ENCODE peak calls at places on chromosomes 1 and 21, in eight cellular contexts. Q is A549, Z is tibial nerve, T is aorta, C is stomach, F is body of pancreas, P is SK-N-SH, M is lower lobe of right lung. J is an unnamed sample.

GRCh38 chr1:222926566-222926965 is 111.7 kb downstream of the DISP1 start:
- DNase-seq in Q (no peak), Z (no peak), T (no peak), C (no peak), F (no peak), P (no peak), M (no peak), J (no peak)

GRCh38 chr1:89352421-89352820 is 11.4 kb upstream of the GBP6 start:
- DNase-seq in Q (no peak), Z (no peak), T (no peak), C (no peak), F (no peak), P (no peak), M (no peak), J (no peak)

GRCh38 chr21:29166853-29167252 is 36.4 kb downstream of the MAP3K7CL start:
- DNase-seq in Q (no peak), Z (no peak), T (no peak), C (no peak), F (no peak), P (no peak), M (no peak), J (no peak)

GRCh38 chr1:8424539-8425116 is 106.7 kb downstream of the SLC45A1 start:
- DNase-seq in Q (no peak), Z (no peak), T (peak), C (peak), F (peak), P (no peak), M (peak), J (peak)

GRCh38 chr1:212951058-212951923 is 950 bp downstream of the VASH2 start:
- DNase-seq in Q (no peak), Z (no peak), T (no peak), C (no peak), F (no peak), P (peak), M (no peak), J (no peak)

GRCh38 chr1:87794788-87795614 is 466.3 kb downstream of the LMO4 start:
- DNase-seq in Q (peak), Z (no peak), T (no peak), C (no peak), F (peak), P (no peak), M (no peak), J (peak)

GRCh38 chr1:21842606-21843162 is 30.6 kb downstream of the LDLRAD2 start:
- DNase-seq in Q (no peak), Z (no peak), T (no peak), C (no peak), F (no peak), P (no peak), M (peak), J (no peak)

GRCh38 chr1:82991569-82991968 is 1007.4 kb downstream of the TTLL7 start:
- DNase-seq in Q (no peak), Z (no peak), T (no peak), C (no peak), F (no peak), P (no peak), M (no peak), J (no peak)

GRCh38 chr1:244369256-244370057 is 82.3 kb downstream of the ADSS2 start:
- DNase-seq in Q (no peak), Z (no peak), T (no peak), C (peak), F (no peak), P (no peak), M (no peak), J (peak)

GRCh38 chr1:111980684-111981083 is 8.8 kb downstream of the KCND3 start:
- DNase-seq in Q (no peak), Z (no peak), T (no peak), C (no peak), F (no peak), P (no peak), M (no peak), J (no peak)

GRCh38 chr1:79920970-79921669 is 914.6 kb upstream of the ADGRL4 start:
- DNase-seq in Q (no peak), Z (no peak), T (no peak), C (no peak), F (no peak), P (no peak), M (no peak), J (no peak)

GRCh38 chr1:53589043-53589887 is 130.1 kb downstream of the DMRTB1 start:
- DNase-seq in Q (no peak), Z (no peak), T (peak), C (peak), F (no peak), P (peak), M (no peak), J (no peak)

DNA sequence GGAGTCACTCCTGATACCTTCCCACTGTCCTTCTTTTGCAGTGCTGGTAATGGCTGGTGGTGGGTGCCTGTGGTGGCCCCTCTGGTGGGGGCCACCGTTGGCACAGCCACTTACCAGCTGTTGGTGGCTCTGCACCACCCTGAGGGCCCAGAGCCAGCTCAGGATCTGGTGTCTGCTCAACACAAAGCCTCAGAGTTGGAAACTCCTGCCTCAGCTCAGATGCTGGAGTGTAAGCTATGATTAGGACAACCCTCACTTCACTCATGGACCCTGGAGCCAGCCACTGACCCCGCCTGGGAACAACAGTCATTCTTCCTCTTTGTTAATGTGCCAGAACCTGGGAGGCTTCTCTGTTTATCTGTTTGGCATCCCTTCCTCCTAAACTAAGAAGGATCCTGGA is 1.1 kb upstream of the ATP8B2 start:
- DNase-seq in Q (no peak), Z (no peak), T (no peak), C (no peak), F (no peak), P (no peak), M (no peak), J (no peak)
- H3K4me3 ChIP-seq in Q (no peak), Z (peak), T (no peak), C (peak), F (no peak), P (peak), M (peak), J (no peak)

GRCh38 chr1:245997471-245998258 is 509.4 kb downstream of the SMYD3 start:
- DNase-seq in Q (no peak), Z (no peak), T (no peak), C (peak), F (peak), P (no peak), M (no peak), J (no peak)
- H3K4me3 ChIP-seq in Q (no peak), Z (no peak), T (no peak), C (no peak), F (no peak), P (no peak), M (no peak), J (no peak)

GRCh38 chr1:44822981-44823451 is 14.7 kb downstream of the BTBD19 start:
- DNase-seq in Q (no peak), Z (no peak), T (no peak), C (no peak), F (no peak), P (no peak), M (no peak), J (no peak)

GRCh38 chr1:44822131-44822701 is 13.9 kb downstream of the BTBD19 start:
- DNase-seq in Q (no peak), Z (no peak), T (peak), C (no peak), F (no peak), P (no peak), M (no peak), J (no peak)

GRCh38 chr1:44820328-44820944 is 12.1 kb downstream of the BTBD19 start:
- DNase-seq in Q (no peak), Z (no peak), T (peak), C (no peak), F (no peak), P (no peak), M (no peak), J (no peak)

GRCh38 chr1:44819594-44820327 is 11.4 kb downstream of the BTBD19 start:
- DNase-seq in Q (peak), Z (peak), T (peak), C (peak), F (peak), P (peak), M (peak), J (peak)

GRCh38 chr1:44820945-44821715 is 12.8 kb downstream of the BTBD19 start:
- DNase-seq in Q (no peak), Z (no peak), T (peak), C (no peak), F (no peak), P (no peak), M (peak), J (no peak)
- H3K4me3 ChIP-seq in Q (no peak), Z (peak), T (no peak), C (peak), F (no peak), P (no peak), M (peak), J (peak)

DNA sequence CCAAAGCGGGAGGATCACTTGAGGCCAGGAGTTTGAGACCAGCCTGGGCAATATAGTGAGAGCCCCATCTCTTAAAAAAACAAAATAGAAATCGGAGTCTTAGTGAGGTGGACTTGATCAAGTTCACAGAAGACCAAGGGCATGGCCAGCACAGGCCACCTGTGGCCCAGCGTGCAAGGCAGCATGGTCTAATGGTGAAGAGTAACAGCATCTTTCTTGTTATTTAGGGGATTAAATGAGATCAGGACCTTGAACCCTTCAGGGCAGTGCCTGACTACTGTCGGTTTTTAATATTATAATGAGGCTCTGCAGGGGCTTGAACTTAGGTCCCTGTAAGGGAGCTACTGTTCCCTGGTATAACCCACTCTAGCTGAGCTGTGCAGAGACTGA is 38.5 kb downstream of the EIF2D start:
- DNase-seq in Q (no peak), Z (no peak), T (no peak), C (no peak), F (no peak), P (no peak), M (no peak), J (no peak)
- H3K4me3 ChIP-seq in Q (no peak), Z (no peak), T (no peak), C (no peak), F (no peak), P (no peak), M (no peak), J (no peak)

DNA sequence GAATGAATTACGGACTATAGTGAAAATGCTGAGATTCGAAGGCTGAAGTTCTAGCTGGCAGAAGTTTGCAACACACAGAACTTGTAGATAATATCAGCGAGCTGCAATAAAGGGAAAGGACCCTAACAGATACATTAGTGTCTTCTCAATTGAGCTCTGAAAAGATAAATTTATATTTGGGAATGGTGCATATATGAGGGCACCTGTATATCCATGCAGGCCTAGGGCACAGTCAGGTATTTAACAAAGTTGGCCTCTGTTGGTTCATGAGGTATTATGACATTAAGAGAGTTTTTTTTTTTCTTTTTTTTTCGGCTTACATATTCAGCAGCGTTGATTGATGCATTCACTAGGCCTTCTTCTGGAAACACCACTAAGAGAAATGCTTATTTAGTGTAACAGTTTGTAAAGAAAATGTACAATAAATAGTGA is 2.2 kb downstream of the NFIA start:
- DNase-seq in Q (no peak), Z (no peak), T (no peak), C (no peak), F (no peak), P (no peak), M (no peak), J (no peak)
- H3K4me3 ChIP-seq in Q (peak), Z (peak), T (peak), C (peak), F (peak), P (no peak), M (peak), J (no peak)

GRCh38 chr1:25991937-25992688 is 5.8 kb downstream of the PAFAH2 start:
- DNase-seq in Q (no peak), Z (no peak), T (no peak), C (no peak), F (no peak), P (no peak), M (no peak), J (no peak)

GRCh38 chr1:25992689-25993146 is 5.1 kb downstream of the PAFAH2 start:
- DNase-seq in Q (no peak), Z (no peak), T (no peak), C (no peak), F (no peak), P (no peak), M (no peak), J (no peak)

GRCh38 chr1:25993197-25993951 is 4.5 kb downstream of the PAFAH2 start:
- DNase-seq in Q (no peak), Z (no peak), T (no peak), C (no peak), F (no peak), P (no peak), M (no peak), J (no peak)

GRCh38 chr1:25996966-25997758 is 701 bp downstream of the PAFAH2 start:
- DNase-seq in Q (no peak), Z (no peak), T (no peak), C (no peak), F (no peak), P (peak), M (no peak), J (peak)

GRCh38 chr1:25994402-25994801 is 3.5 kb downstream of the PAFAH2 start:
- DNase-seq in Q (no peak), Z (no peak), T (no peak), C (no peak), F (no peak), P (no peak), M (no peak), J (no peak)
- H3K4me3 ChIP-seq in Q (no peak), Z (no peak), T (no peak), C (no peak), F (no peak), P (no peak), M (no peak), J (no peak)

GRCh38 chr1:150213170-150214098 is 22.5 kb downstream of the ANP32E start:
- DNase-seq in Q (peak), Z (peak), T (peak), C (peak), F (peak), P (peak), M (peak), J (peak)
- H3K4me3 ChIP-seq in Q (peak), Z (peak), T (peak), C (peak), F (no peak), P (peak), M (peak), J (peak)